ENCODE peak calls at places on chromosomes 6 and 20, in seven cellular contexts. S is GM12878, L is K562, T is HepG2, D is GM12892, R is SK-N-SH, V is GM12891. Q is an unnamed sample.
A peak's percentile ranks its signal among the peaks of the same experiment; 100 is the strongest.

GRCh38 chr6:137832110-137832509 is 34.9 kb upstream of the TNFAIP3 start:
- DNase-seq in S (no peak), L (peak; percentile 45), T (no peak), D (no peak), R (no peak), V (no peak), Q (no peak)

GRCh38 chr6:91213229-91213901 is 626.5 kb upstream of the MAP3K7 start:
- DNase-seq in S (no peak), L (no peak), T (no peak), D (no peak), R (no peak), V (no peak), Q (no peak)

GRCh38 chr6:127459231-127459641 is at the start of gene KIAA0408:
- DNase-seq in S (no peak), L (no peak), T (no peak), D (no peak), R (no peak), V (no peak), Q (no peak)

GRCh38 chr6:20696676-20697075 is 162.4 kb downstream of the CDKAL1 start:
- DNase-seq in S (no peak), L (no peak), T (no peak), D (no peak), R (no peak), V (no peak), Q (no peak)

GRCh38 chr6:157430834-157431233 is 49.8 kb downstream of the ZDHHC14 start:
- DNase-seq in S (no peak), L (no peak), T (no peak), D (no peak), R (no peak), V (no peak), Q (no peak)

GRCh38 chr6:142009647-142010046 is 123.1 kb upstream of the GJE1 start:
- DNase-seq in S (no peak), L (no peak), T (no peak), D (no peak), R (no peak), V (no peak), Q (no peak)

GRCh38 chr6:119602215-119603178 is 252.9 kb upstream of the MAN1A1 start:
- DNase-seq in S (no peak), L (no peak), T (no peak), D (no peak), R (no peak), V (no peak), Q (no peak)

GRCh38 chr6:140073456-140073855 is 699.0 kb upstream of the CITED2 start:
- DNase-seq in S (no peak), L (no peak), T (no peak), D (no peak), R (no peak), V (no peak), Q (no peak)

GRCh38 chr6:39086294-39086693 is 28.7 kb downstream of the SAYSD1 start:
- DNase-seq in S (peak; percentile 26), L (no peak), T (no peak), D (no peak), R (no peak), V (no peak), Q (no peak)

GRCh38 chr6:43009124-43009523 is 4.6 kb downstream of the MEA1 start:
- DNase-seq in S (no peak), L (peak; percentile 40), T (peak; percentile 49), D (no peak), R (peak; percentile 69), V (peak; percentile 28), Q (no peak)

GRCh38 chr20:62136283-62137091 is 6.7 kb downstream of the PSMA7 start:
- DNase-seq in S (no peak), L (no peak), T (peak; percentile 74), D (no peak), R (peak; percentile 78), V (no peak), Q (no peak)

GRCh38 chr6:25333471-25333870 is 54.3 kb downstream of the CARMIL1 start:
- DNase-seq in S (no peak), L (no peak), T (no peak), D (no peak), R (no peak), V (no peak), Q (no peak)

GRCh38 chr6:218153-219018 is 73.9 kb upstream of the DUSP22 start:
- DNase-seq in S (peak; percentile 83), L (no peak), T (no peak), D (peak; percentile 71), R (no peak), V (no peak), Q (no peak)

GRCh38 chr6:87848616-87849015 is 146.6 kb upstream of the AKIRIN2 start:
- DNase-seq in S (no peak), L (no peak), T (no peak), D (no peak), R (no peak), V (no peak), Q (no peak)

GRCh38 chr6:17385660-17386059 is 7.7 kb upstream of the CAP2 start:
- DNase-seq in S (no peak), L (no peak), T (no peak), D (no peak), R (no peak), V (no peak), Q (no peak)

GRCh38 chr6:34658605-34659218 is 37.9 kb downstream of the ILRUN start:
- DNase-seq in S (no peak), L (no peak), T (no peak), D (no peak), R (no peak), V (no peak), Q (no peak)

GRCh38 chr20:40893610-40894242 is 134.9 kb upstream of the TOP1 start:
- DNase-seq in S (no peak), L (no peak), T (no peak), D (no peak), R (no peak), V (no peak), Q (no peak)

GRCh38 chr20:35117148-35117547 is 24.5 kb upstream of the TRPC4AP start:
- DNase-seq in S (no peak), L (no peak), T (no peak), D (no peak), R (no peak), V (no peak), Q (no peak)

GRCh38 chr6:25489399-25489798 is 162.6 kb upstream of the SCGN start:
- DNase-seq in S (no peak), L (no peak), T (no peak), D (no peak), R (no peak), V (no peak), Q (no peak)

GRCh38 chr6:126261792-126262421 is 78.0 kb upstream of the CENPW start:
- DNase-seq in S (no peak), L (no peak), T (no peak), D (no peak), R (no peak), V (no peak), Q (no peak)

GRCh38 chr20:15375836-15376235 is 1038.4 kb upstream of the FLRT3 start:
- DNase-seq in S (no peak), L (no peak), T (no peak), D (no peak), R (no peak), V (no peak), Q (no peak)

GRCh38 chr6:18545726-18546125 is 158.6 kb downstream of the RNF144B start:
- DNase-seq in S (no peak), L (no peak), T (no peak), D (no peak), R (no peak), V (no peak), Q (no peak)

GRCh38 chr6:156988276-156989158 is 211.3 kb downstream of the ARID1B start:
- DNase-seq in S (peak; percentile 57), L (peak; percentile 49), T (peak; percentile 39), D (peak; percentile 19), R (peak; percentile 39), V (peak; percentile 21), Q (no peak)

GRCh38 chr6:156406099-156406498 is 371.1 kb upstream of the ARID1B start:
- DNase-seq in S (no peak), L (no peak), T (no peak), D (no peak), R (no peak), V (no peak), Q (no peak)

GRCh38 chr6:89287351-89288028 is 27.6 kb downstream of the GABRR2 start:
- DNase-seq in S (no peak), L (no peak), T (no peak), D (no peak), R (no peak), V (no peak), Q (no peak)

GRCh38 chr20:63092660-63093215 is 86.0 kb upstream of the BHLHE23 start:
- DNase-seq in S (no peak), L (no peak), T (no peak), D (no peak), R (no peak), V (no peak), Q (no peak)

GRCh38 chr6:45109551-45109950 is 218.6 kb upstream of the RUNX2 start:
- DNase-seq in S (no peak), L (no peak), T (no peak), D (no peak), R (no peak), V (no peak), Q (no peak)

GRCh38 chr6:45115696-45116095 is 212.4 kb upstream of the RUNX2 start:
- DNase-seq in S (no peak), L (no peak), T (no peak), D (no peak), R (no peak), V (no peak), Q (no peak)

GRCh38 chr6:45116714-45117410 is 211.3 kb upstream of the RUNX2 start:
- DNase-seq in S (no peak), L (no peak), T (no peak), D (no peak), R (no peak), V (no peak), Q (no peak)

GRCh38 chr6:45112711-45113110 is 215.4 kb upstream of the RUNX2 start:
- DNase-seq in S (no peak), L (no peak), T (no peak), D (no peak), R (no peak), V (no peak), Q (no peak)
- TF ChIP-seq TAF1 in S (no peak), L (no peak), T (no peak), D (no peak), R (no peak), V (no peak), Q (no peak)

GRCh38 chr6:22353036-22353560 is 56.3 kb upstream of the PRL start:
- DNase-seq in S (no peak), L (no peak), T (no peak), D (no peak), R (no peak), V (no peak), Q (no peak)
- TF ChIP-seq TAF1 in S (no peak), L (no peak), T (no peak), D (no peak), R (no peak), V (no peak), Q (no peak)

DNA sequence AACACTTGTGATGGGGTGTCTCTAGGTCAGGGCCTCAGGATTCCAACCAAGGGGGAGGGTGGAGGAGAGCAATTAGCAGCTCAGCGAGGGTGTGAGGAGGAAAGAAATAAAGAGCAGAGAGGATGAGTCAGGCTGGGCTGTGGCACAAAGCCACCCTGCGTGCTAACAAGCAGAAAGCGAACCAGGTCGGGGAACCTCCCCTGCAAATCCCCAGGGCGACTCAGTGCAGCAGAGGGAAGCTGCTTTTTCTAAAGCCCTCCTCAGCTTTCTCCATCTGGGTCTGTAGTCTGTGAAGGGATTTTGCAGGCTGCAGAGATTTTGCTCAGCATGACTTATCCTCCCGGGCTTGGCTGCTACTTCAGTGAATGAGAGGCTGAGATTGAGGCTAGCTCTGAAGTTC is 6.6 kb upstream of the SPO11 start:
- DNase-seq in S (no peak), L (no peak), T (no peak), D (no peak), R (no peak), V (no peak), Q (peak; percentile 55)
- TF ChIP-seq TAF1 in S (no peak), L (no peak), T (no peak), D (no peak), R (no peak), V (no peak), Q (no peak)

GRCh38 chr6:110776413-110776812 is 38.9 kb downstream of the CDK19 start:
- DNase-seq in S (no peak), L (no peak), T (no peak), D (no peak), R (no peak), V (no peak), Q (no peak)
- TF ChIP-seq TAF1 in S (no peak), L (no peak), T (no peak), D (no peak), R (no peak), V (no peak), Q (no peak)

Q was measured in H1.